ENCODE peak calls at places on chromosomes 12 and 14, in seven cellular contexts. One of them, this sample, is unnamed.
A peak's percentile ranks its signal among the peaks of the same experiment; 100 is the strongest.

GRCh38 chr12:110658882-110659281 is 30.0 kb downstream of the HVCN1 start:
- DNase-seq in bronchial epithelial cell: no peak
- DNase-seq in dorsolateral prefrontal cortex: no peak
- DNase-seq in fibroblast of mammary gland: no peak
- DNase-seq in BJ: no peak
- DNase-seq in thyroid gland: no peak
- DNase-seq in brain microvascular endothelial cell: no peak
- DNase-seq in this sample: no peak

GRCh38 chr12:127282786-127283565 is 984.0 kb upstream of the TMEM132C start:
- DNase-seq in bronchial epithelial cell: no peak
- DNase-seq in dorsolateral prefrontal cortex: no peak
- DNase-seq in fibroblast of mammary gland: no peak
- DNase-seq in BJ: no peak
- DNase-seq in thyroid gland: no peak
- DNase-seq in brain microvascular endothelial cell: no peak
- DNase-seq in this sample: peak; percentile 12

GRCh38 chr12:131159660-131160059 is 206.0 kb downstream of the ADGRD1 start:
- DNase-seq in bronchial epithelial cell: no peak
- DNase-seq in dorsolateral prefrontal cortex: no peak
- DNase-seq in fibroblast of mammary gland: no peak
- DNase-seq in BJ: no peak
- DNase-seq in thyroid gland: no peak
- DNase-seq in brain microvascular endothelial cell: no peak
- DNase-seq in this sample: no peak

GRCh38 chr14:25121342-25122129 is 71.6 kb upstream of the STXBP6 start:
- DNase-seq in bronchial epithelial cell: peak; percentile 21
- DNase-seq in dorsolateral prefrontal cortex: no peak
- DNase-seq in fibroblast of mammary gland: peak; percentile 95
- DNase-seq in BJ: peak; percentile 66
- DNase-seq in thyroid gland: no peak
- DNase-seq in brain microvascular endothelial cell: no peak
- DNase-seq in this sample: peak; percentile 73

GRCh38 chr14:49942090-49942489 is 49.2 kb downstream of the ARF6 start:
- DNase-seq in bronchial epithelial cell: no peak
- DNase-seq in dorsolateral prefrontal cortex: no peak
- DNase-seq in fibroblast of mammary gland: no peak
- DNase-seq in BJ: no peak
- DNase-seq in thyroid gland: peak; percentile 70
- DNase-seq in brain microvascular endothelial cell: no peak
- DNase-seq in this sample: no peak

GRCh38 chr14:21768116-21768874 is 94.7 kb upstream of the OR4E1 start:
- DNase-seq in bronchial epithelial cell: peak; percentile 55
- DNase-seq in dorsolateral prefrontal cortex: no peak
- DNase-seq in fibroblast of mammary gland: peak; percentile 7
- DNase-seq in BJ: no peak
- DNase-seq in thyroid gland: no peak
- DNase-seq in brain microvascular endothelial cell: peak; percentile 4
- DNase-seq in this sample: peak; percentile 34

GRCh38 chr14:34912182-34912581 is 37.0 kb upstream of the BAZ1A start:
- DNase-seq in bronchial epithelial cell: no peak
- DNase-seq in dorsolateral prefrontal cortex: no peak
- DNase-seq in fibroblast of mammary gland: peak; percentile 12
- DNase-seq in BJ: no peak
- DNase-seq in thyroid gland: no peak
- DNase-seq in brain microvascular endothelial cell: no peak
- DNase-seq in this sample: peak; percentile 18

GRCh38 chr12:54663603-54664002 is 15.4 kb upstream of the DCD start:
- DNase-seq in bronchial epithelial cell: no peak
- DNase-seq in dorsolateral prefrontal cortex: no peak
- DNase-seq in fibroblast of mammary gland: no peak
- DNase-seq in BJ: no peak
- DNase-seq in thyroid gland: no peak
- DNase-seq in brain microvascular endothelial cell: no peak
- DNase-seq in this sample: no peak

GRCh38 chr12:131473721-131474709 is 236.9 kb upstream of the SFSWAP start:
- DNase-seq in bronchial epithelial cell: no peak
- DNase-seq in dorsolateral prefrontal cortex: no peak
- DNase-seq in fibroblast of mammary gland: no peak
- DNase-seq in BJ: no peak
- DNase-seq in thyroid gland: no peak
- DNase-seq in brain microvascular endothelial cell: no peak
- DNase-seq in this sample: no peak

GRCh38 chr12:122545855-122546254 is 18.8 kb downstream of the KNTC1 start:
- DNase-seq in bronchial epithelial cell: no peak
- DNase-seq in dorsolateral prefrontal cortex: no peak
- DNase-seq in fibroblast of mammary gland: no peak
- DNase-seq in BJ: no peak
- DNase-seq in thyroid gland: no peak
- DNase-seq in brain microvascular endothelial cell: no peak
- DNase-seq in this sample: no peak

GRCh38 chr12:109797905-109798669 is 35.1 kb downstream of the TRPV4 start:
- DNase-seq in bronchial epithelial cell: no peak
- DNase-seq in dorsolateral prefrontal cortex: no peak
- DNase-seq in fibroblast of mammary gland: no peak
- DNase-seq in BJ: no peak
- DNase-seq in thyroid gland: no peak
- DNase-seq in brain microvascular endothelial cell: no peak
- DNase-seq in this sample: no peak

GRCh38 chr14:38065101-38065762 is 142.5 kb upstream of the SSTR1 start:
- DNase-seq in bronchial epithelial cell: no peak
- DNase-seq in dorsolateral prefrontal cortex: no peak
- DNase-seq in fibroblast of mammary gland: no peak
- DNase-seq in BJ: no peak
- DNase-seq in thyroid gland: no peak
- DNase-seq in brain microvascular endothelial cell: no peak
- DNase-seq in this sample: no peak

GRCh38 chr14:52951730-52952481 is 1.1 kb upstream of the FERMT2 start:
- DNase-seq in bronchial epithelial cell: peak; percentile 48
- DNase-seq in dorsolateral prefrontal cortex: peak; percentile 61
- DNase-seq in fibroblast of mammary gland: peak; percentile 86
- DNase-seq in BJ: no peak
- DNase-seq in thyroid gland: peak; percentile 65
- DNase-seq in brain microvascular endothelial cell: peak; percentile 78
- DNase-seq in this sample: peak; percentile 92

GRCh38 chr12:78149459-78149858 is 318.8 kb downstream of the NAV3 start:
- DNase-seq in bronchial epithelial cell: no peak
- DNase-seq in dorsolateral prefrontal cortex: peak; percentile 44
- DNase-seq in fibroblast of mammary gland: no peak
- DNase-seq in BJ: no peak
- DNase-seq in thyroid gland: no peak
- DNase-seq in brain microvascular endothelial cell: no peak
- DNase-seq in this sample: peak; percentile 42

GRCh38 chr14:35306114-35306513 is 13.9 kb downstream of the PSMA6 start:
- DNase-seq in bronchial epithelial cell: no peak
- DNase-seq in dorsolateral prefrontal cortex: no peak
- DNase-seq in fibroblast of mammary gland: no peak
- DNase-seq in BJ: no peak
- DNase-seq in thyroid gland: no peak
- DNase-seq in brain microvascular endothelial cell: no peak
- DNase-seq in this sample: no peak

GRCh38 chr12:75236206-75236605 is 26.6 kb upstream of the KCNC2 start:
- DNase-seq in bronchial epithelial cell: peak; percentile 50
- DNase-seq in dorsolateral prefrontal cortex: no peak
- DNase-seq in fibroblast of mammary gland: no peak
- DNase-seq in BJ: no peak
- DNase-seq in thyroid gland: no peak
- DNase-seq in brain microvascular endothelial cell: no peak
- DNase-seq in this sample: no peak

GRCh38 chr14:60658909-60659585 is 9.8 kb upstream of the SIX1 start:
- DNase-seq in bronchial epithelial cell: peak; percentile 18
- DNase-seq in dorsolateral prefrontal cortex: no peak
- DNase-seq in fibroblast of mammary gland: peak; percentile 41
- DNase-seq in BJ: no peak
- DNase-seq in thyroid gland: no peak
- DNase-seq in brain microvascular endothelial cell: no peak
- DNase-seq in this sample: peak; percentile 66

GRCh38 chr14:100767788-100768536 is 41.3 kb downstream of the DLK1 start:
- DNase-seq in bronchial epithelial cell: no peak
- DNase-seq in dorsolateral prefrontal cortex: no peak
- DNase-seq in fibroblast of mammary gland: no peak
- DNase-seq in BJ: no peak
- DNase-seq in thyroid gland: no peak
- DNase-seq in brain microvascular endothelial cell: no peak
- DNase-seq in this sample: no peak

GRCh38 chr14:100765296-100765695 is 38.6 kb downstream of the DLK1 start:
- DNase-seq in bronchial epithelial cell: no peak
- DNase-seq in dorsolateral prefrontal cortex: no peak
- DNase-seq in fibroblast of mammary gland: no peak
- DNase-seq in BJ: no peak
- DNase-seq in thyroid gland: no peak
- DNase-seq in brain microvascular endothelial cell: no peak
- DNase-seq in this sample: no peak

GRCh38 chr14:100767003-100767787 is 40.5 kb downstream of the DLK1 start:
- DNase-seq in bronchial epithelial cell: no peak
- DNase-seq in dorsolateral prefrontal cortex: no peak
- DNase-seq in fibroblast of mammary gland: no peak
- DNase-seq in BJ: no peak
- DNase-seq in thyroid gland: no peak
- DNase-seq in brain microvascular endothelial cell: no peak
- DNase-seq in this sample: no peak

GRCh38 chr14:100764716-100765115 is 38.0 kb downstream of the DLK1 start:
- DNase-seq in bronchial epithelial cell: no peak
- DNase-seq in dorsolateral prefrontal cortex: no peak
- DNase-seq in fibroblast of mammary gland: no peak
- DNase-seq in BJ: no peak
- DNase-seq in thyroid gland: no peak
- DNase-seq in brain microvascular endothelial cell: no peak
- DNase-seq in this sample: no peak

DNA sequence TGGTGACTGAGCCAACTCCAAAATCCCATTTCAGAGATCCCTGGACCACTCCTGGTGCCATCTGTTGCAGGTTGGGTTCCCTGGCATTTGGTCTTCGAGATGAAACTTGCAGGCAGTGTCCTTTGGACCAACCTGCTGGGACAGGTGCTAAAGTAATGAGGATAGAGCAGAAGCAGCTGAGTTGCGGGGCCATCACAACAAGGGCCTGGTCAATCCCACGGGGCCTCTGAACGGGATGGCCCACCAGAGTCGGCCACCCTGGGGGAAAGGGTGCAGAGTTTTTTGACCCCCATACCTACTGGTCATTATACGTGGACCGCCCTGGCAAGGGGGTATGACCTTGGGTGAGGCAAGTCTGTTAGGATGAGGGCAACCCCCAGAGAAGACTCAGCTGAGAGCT is 39.3 kb downstream of the DLK1 start:
- DNase-seq in bronchial epithelial cell: no peak
- DNase-seq in dorsolateral prefrontal cortex: no peak
- DNase-seq in fibroblast of mammary gland: no peak
- DNase-seq in BJ: no peak
- DNase-seq in thyroid gland: no peak
- DNase-seq in brain microvascular endothelial cell: no peak
- DNase-seq in this sample: no peak
- TF ChIP-seq CTCF in bronchial epithelial cell: no peak
- TF ChIP-seq CTCF in dorsolateral prefrontal cortex: no peak
- TF ChIP-seq CTCF in fibroblast of mammary gland: no peak
- TF ChIP-seq CTCF in BJ: no peak
- TF ChIP-seq CTCF in thyroid gland: no peak
- TF ChIP-seq CTCF in brain microvascular endothelial cell: no peak
- TF ChIP-seq CTCF in this sample: no peak

GRCh38 chr12:124745468-124745890 is 118.2 kb downstream of the SCARB1 start:
- DNase-seq in bronchial epithelial cell: no peak
- DNase-seq in dorsolateral prefrontal cortex: no peak
- DNase-seq in fibroblast of mammary gland: no peak
- DNase-seq in BJ: no peak
- DNase-seq in thyroid gland: no peak
- DNase-seq in brain microvascular endothelial cell: no peak
- DNase-seq in this sample: no peak
- H3K4me3 ChIP-seq in bronchial epithelial cell: no peak overlapping the region
- H3K4me3 ChIP-seq in dorsolateral prefrontal cortex: no peak overlapping the region
- H3K4me3 ChIP-seq in fibroblast of mammary gland: no peak overlapping the region
- H3K4me3 ChIP-seq in BJ: no peak overlapping the region
- H3K4me3 ChIP-seq in thyroid gland: no peak overlapping the region
- H3K4me3 ChIP-seq in brain microvascular endothelial cell: peak overlapping the region; percentile 9
- H3K4me3 ChIP-seq in this sample: no peak overlapping the region

GRCh38 chr12:51977320-51977753 is 25.8 kb downstream of the ACVR1B start:
- DNase-seq in bronchial epithelial cell: no peak
- DNase-seq in dorsolateral prefrontal cortex: no peak
- DNase-seq in fibroblast of mammary gland: peak; percentile 31
- DNase-seq in BJ: no peak
- DNase-seq in thyroid gland: peak; percentile 80
- DNase-seq in brain microvascular endothelial cell: no peak
- DNase-seq in this sample: peak; percentile 64

GRCh38 chr12:51973560-51973959 is 22.1 kb downstream of the ACVR1B start:
- DNase-seq in bronchial epithelial cell: no peak
- DNase-seq in dorsolateral prefrontal cortex: no peak
- DNase-seq in fibroblast of mammary gland: peak; percentile 56
- DNase-seq in BJ: no peak
- DNase-seq in thyroid gland: no peak
- DNase-seq in brain microvascular endothelial cell: no peak
- DNase-seq in this sample: peak; percentile 66

GRCh38 chr12:51974646-51975045 is 23.1 kb downstream of the ACVR1B start:
- DNase-seq in bronchial epithelial cell: no peak
- DNase-seq in dorsolateral prefrontal cortex: no peak
- DNase-seq in fibroblast of mammary gland: no peak
- DNase-seq in BJ: no peak
- DNase-seq in thyroid gland: no peak
- DNase-seq in brain microvascular endothelial cell: no peak
- DNase-seq in this sample: no peak

GRCh38 chr12:51975196-51975595 is 23.7 kb downstream of the ACVR1B start:
- DNase-seq in bronchial epithelial cell: no peak
- DNase-seq in dorsolateral prefrontal cortex: no peak
- DNase-seq in fibroblast of mammary gland: no peak
- DNase-seq in BJ: no peak
- DNase-seq in thyroid gland: no peak
- DNase-seq in brain microvascular endothelial cell: no peak
- DNase-seq in this sample: no peak

DNA sequence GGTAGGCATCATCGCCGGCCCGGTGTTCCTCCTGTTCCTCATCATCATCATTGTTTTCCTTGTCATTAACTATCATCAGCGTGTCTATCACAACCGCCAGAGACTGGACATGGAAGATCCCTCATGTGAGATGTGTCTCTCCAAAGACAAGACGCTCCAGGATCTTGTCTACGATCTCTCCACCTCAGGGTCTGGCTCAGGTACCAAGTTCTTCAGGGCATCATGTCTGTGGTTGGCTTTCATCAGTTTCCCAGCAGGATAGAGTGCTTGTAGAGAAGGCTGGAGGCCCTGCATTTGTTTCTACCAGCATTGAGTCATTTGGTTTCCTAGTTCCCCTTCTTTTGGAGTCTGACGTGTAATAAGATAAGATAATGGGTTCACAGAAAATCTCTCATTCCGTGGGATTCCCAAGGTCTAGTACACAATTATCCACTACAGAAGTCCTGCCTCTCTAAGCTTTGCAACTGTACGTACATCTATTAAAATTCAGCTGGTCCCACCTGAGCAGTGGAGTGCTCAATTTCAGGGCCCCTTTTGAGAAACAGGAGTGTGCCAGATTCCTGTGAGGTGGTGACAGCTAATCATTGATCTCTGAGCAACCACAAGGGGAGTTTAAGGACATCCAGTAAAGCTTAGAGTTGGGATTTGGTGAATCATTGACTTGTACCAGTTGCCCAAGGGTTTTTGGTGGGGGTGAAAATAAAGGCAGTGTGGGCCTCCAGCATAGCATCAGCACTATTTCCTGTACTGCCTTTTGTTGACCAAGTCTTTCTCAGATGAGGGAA is 25.1 kb downstream of the ACVR1B start:
- DNase-seq in bronchial epithelial cell: peak; percentile 29
- DNase-seq in dorsolateral prefrontal cortex: no peak
- DNase-seq in fibroblast of mammary gland: peak; percentile 89
- DNase-seq in BJ: no peak
- DNase-seq in thyroid gland: no peak
- DNase-seq in brain microvascular endothelial cell: peak; percentile 77
- DNase-seq in this sample: peak; percentile 95
- TF ChIP-seq CTCF in bronchial epithelial cell: no peak
- TF ChIP-seq CTCF in dorsolateral prefrontal cortex: no peak
- TF ChIP-seq CTCF in fibroblast of mammary gland: no peak
- TF ChIP-seq CTCF in BJ: no peak
- TF ChIP-seq CTCF in thyroid gland: no peak
- TF ChIP-seq CTCF in brain microvascular endothelial cell: peak; percentile 2
- TF ChIP-seq CTCF in this sample: no peak

GRCh38 chr14:103434868-103435442 is 49.7 kb downstream of the MARK3 start:
- DNase-seq in bronchial epithelial cell: no peak
- DNase-seq in dorsolateral prefrontal cortex: no peak
- DNase-seq in fibroblast of mammary gland: no peak
- DNase-seq in BJ: no peak
- DNase-seq in thyroid gland: peak; percentile 65
- DNase-seq in brain microvascular endothelial cell: no peak
- DNase-seq in this sample: peak; percentile 28
- H3K4me3 ChIP-seq in bronchial epithelial cell: no peak overlapping the region
- H3K4me3 ChIP-seq in dorsolateral prefrontal cortex: no peak overlapping the region
- H3K4me3 ChIP-seq in fibroblast of mammary gland: no peak overlapping the region
- H3K4me3 ChIP-seq in BJ: no peak overlapping the region
- H3K4me3 ChIP-seq in thyroid gland: no peak overlapping the region
- H3K4me3 ChIP-seq in brain microvascular endothelial cell: no peak overlapping the region
- H3K4me3 ChIP-seq in this sample: no peak overlapping the region

This sample was measured in choroid plexus epithelial cell.